ENCODE peak calls at places on chromosomes 11 and 22, in five cellular contexts. One of them, this sample, is unnamed.
A peak's percentile ranks its signal among the peaks of the same experiment; 100 is the strongest.

GRCh38 chr22:37056246-37056645 is 4.7 kb downstream of the KCTD17 start:
- DNase-seq in astrocyte of the cerebellum: no peak
- DNase-seq in neural progenitor cell: no peak
- DNase-seq in body of pancreas: no peak
- DNase-seq in lower lobe of right lung: no peak
- DNase-seq in this sample: no peak

GRCh38 chr11:73263640-73264039 is 8.5 kb upstream of the P2RY6 start:
- DNase-seq in astrocyte of the cerebellum: no peak
- DNase-seq in neural progenitor cell: no peak
- DNase-seq in body of pancreas: no peak
- DNase-seq in lower lobe of right lung: no peak
- DNase-seq in this sample: no peak

GRCh38 chr11:10441652-10442503 is 13.2 kb upstream of the AMPD3 start:
- DNase-seq in astrocyte of the cerebellum: no peak
- DNase-seq in neural progenitor cell: no peak
- DNase-seq in body of pancreas: no peak
- DNase-seq in lower lobe of right lung: no peak
- DNase-seq in this sample: peak; percentile 19

GRCh38 chr11:102709211-102709980 is 3.8 kb upstream of the MMP27 start:
- DNase-seq in astrocyte of the cerebellum: no peak
- DNase-seq in neural progenitor cell: no peak
- DNase-seq in body of pancreas: no peak
- DNase-seq in lower lobe of right lung: no peak
- DNase-seq in this sample: no peak

GRCh38 chr11:1168256-1168655 is 10.5 kb downstream of the MUC5AC start:
- DNase-seq in astrocyte of the cerebellum: no peak
- DNase-seq in neural progenitor cell: no peak
- DNase-seq in body of pancreas: no peak
- DNase-seq in lower lobe of right lung: peak; percentile 23
- DNase-seq in this sample: no peak

GRCh38 chr22:35397095-35397904 is 2.6 kb upstream of the MCM5 start:
- DNase-seq in astrocyte of the cerebellum: peak; percentile 59
- DNase-seq in neural progenitor cell: no peak
- DNase-seq in body of pancreas: peak; percentile 52
- DNase-seq in lower lobe of right lung: no peak
- DNase-seq in this sample: peak; percentile 61

GRCh38 chr22:49634006-49634772 is 193.5 kb downstream of the BRD1 start:
- DNase-seq in astrocyte of the cerebellum: no peak
- DNase-seq in neural progenitor cell: no peak
- DNase-seq in body of pancreas: no peak
- DNase-seq in lower lobe of right lung: peak; percentile 34
- DNase-seq in this sample: no peak

GRCh38 chr11:70312401-70313357 is 42.2 kb downstream of the PPFIA1 start:
- DNase-seq in astrocyte of the cerebellum: no peak
- DNase-seq in neural progenitor cell: no peak
- DNase-seq in body of pancreas: no peak
- DNase-seq in lower lobe of right lung: no peak
- DNase-seq in this sample: no peak

GRCh38 chr11:32136654-32137053 is 45.8 kb downstream of the RCN1 start:
- DNase-seq in astrocyte of the cerebellum: no peak
- DNase-seq in neural progenitor cell: no peak
- DNase-seq in body of pancreas: no peak
- DNase-seq in lower lobe of right lung: no peak
- DNase-seq in this sample: no peak

GRCh38 chr22:42114721-42115120 is 15.9 kb downstream of the CYP2D6 start:
- DNase-seq in astrocyte of the cerebellum: no peak
- DNase-seq in neural progenitor cell: peak; percentile 82
- DNase-seq in body of pancreas: peak; percentile 31
- DNase-seq in lower lobe of right lung: no peak
- DNase-seq in this sample: no peak

GRCh38 chr11:95584180-95584579 is 205.4 kb downstream of the FAM76B start:
- DNase-seq in astrocyte of the cerebellum: no peak
- DNase-seq in neural progenitor cell: no peak
- DNase-seq in body of pancreas: no peak
- DNase-seq in lower lobe of right lung: no peak
- DNase-seq in this sample: peak; percentile 20

GRCh38 chr11:74449369-74449931 is 17.9 kb downstream of the KCNE3 start:
- DNase-seq in astrocyte of the cerebellum: peak; percentile 77
- DNase-seq in neural progenitor cell: peak; percentile 83
- DNase-seq in body of pancreas: peak; percentile 70
- DNase-seq in lower lobe of right lung: no peak
- DNase-seq in this sample: peak; percentile 81

GRCh38 chr22:36149464-36149863 is 11.1 kb downstream of the APOL3 start:
- DNase-seq in astrocyte of the cerebellum: no peak
- DNase-seq in neural progenitor cell: no peak
- DNase-seq in body of pancreas: no peak
- DNase-seq in lower lobe of right lung: no peak
- DNase-seq in this sample: no peak

GRCh38 chr11:70740475-70740825 is 342.1 kb downstream of the CTTN start:
- DNase-seq in astrocyte of the cerebellum: no peak
- DNase-seq in neural progenitor cell: no peak
- DNase-seq in body of pancreas: no peak
- DNase-seq in lower lobe of right lung: no peak
- DNase-seq in this sample: no peak

GRCh38 chr11:75339685-75340409 is 11.6 kb downstream of the ARRB1 start:
- DNase-seq in astrocyte of the cerebellum: no peak
- DNase-seq in neural progenitor cell: peak; percentile 23
- DNase-seq in body of pancreas: no peak
- DNase-seq in lower lobe of right lung: no peak
- DNase-seq in this sample: no peak

GRCh38 chr22:44807232-44807631 is 54.9 kb downstream of the ARHGAP8 start:
- DNase-seq in astrocyte of the cerebellum: no peak
- DNase-seq in neural progenitor cell: no peak
- DNase-seq in body of pancreas: no peak
- DNase-seq in lower lobe of right lung: no peak
- DNase-seq in this sample: no peak

GRCh38 chr11:103633037-103633788 is 403.2 kb upstream of the DDI1 start:
- DNase-seq in astrocyte of the cerebellum: peak; percentile 60
- DNase-seq in neural progenitor cell: no peak
- DNase-seq in body of pancreas: no peak
- DNase-seq in lower lobe of right lung: no peak
- DNase-seq in this sample: peak; percentile 45

GRCh38 chr22:33625959-33626358 is 294.3 kb downstream of the LARGE1 start:
- DNase-seq in astrocyte of the cerebellum: no peak
- DNase-seq in neural progenitor cell: no peak
- DNase-seq in body of pancreas: no peak
- DNase-seq in lower lobe of right lung: no peak
- DNase-seq in this sample: no peak

GRCh38 chr22:29157759-29158535 is 47.7 kb upstream of the EMID1 start:
- DNase-seq in astrocyte of the cerebellum: no peak
- DNase-seq in neural progenitor cell: peak; percentile 14
- DNase-seq in body of pancreas: no peak
- DNase-seq in lower lobe of right lung: no peak
- DNase-seq in this sample: no peak

GRCh38 chr11:96755752-96756151 is 365.9 kb downstream of the JRKL start:
- DNase-seq in astrocyte of the cerebellum: no peak
- DNase-seq in neural progenitor cell: no peak
- DNase-seq in body of pancreas: no peak
- DNase-seq in lower lobe of right lung: no peak
- DNase-seq in this sample: no peak

GRCh38 chr11:69826773-69827172 is 7.6 kb upstream of the FGF3 start:
- DNase-seq in astrocyte of the cerebellum: no peak
- DNase-seq in neural progenitor cell: no peak
- DNase-seq in body of pancreas: no peak
- DNase-seq in lower lobe of right lung: no peak
- DNase-seq in this sample: no peak

GRCh38 chr11:65642014-65642671 is 4.2 kb downstream of the SIPA1 start:
- DNase-seq in astrocyte of the cerebellum: no peak
- DNase-seq in neural progenitor cell: peak; percentile 62
- DNase-seq in body of pancreas: no peak
- DNase-seq in lower lobe of right lung: peak; percentile 55
- DNase-seq in this sample: no peak
- H3K4me3 ChIP-seq in astrocyte of the cerebellum: peak overlapping the region; percentile 19
- H3K4me3 ChIP-seq in neural progenitor cell: peak overlapping the region; percentile 28
- H3K4me3 ChIP-seq in body of pancreas: no peak overlapping the region
- H3K4me3 ChIP-seq in lower lobe of right lung: peak overlapping the region; percentile 95
- H3K4me3 ChIP-seq in this sample: peak overlapping the region; percentile 18

GRCh38 chr11:98798333-98798732 is 222.4 kb upstream of the CNTN5 start:
- DNase-seq in astrocyte of the cerebellum: no peak
- DNase-seq in neural progenitor cell: no peak
- DNase-seq in body of pancreas: no peak
- DNase-seq in lower lobe of right lung: no peak
- DNase-seq in this sample: no peak
- TF ChIP-seq CTCF in astrocyte of the cerebellum: no peak
- TF ChIP-seq CTCF in neural progenitor cell: no peak
- TF ChIP-seq CTCF in body of pancreas: no peak
- TF ChIP-seq CTCF in lower lobe of right lung: no peak
- TF ChIP-seq CTCF in this sample: no peak

DNA sequence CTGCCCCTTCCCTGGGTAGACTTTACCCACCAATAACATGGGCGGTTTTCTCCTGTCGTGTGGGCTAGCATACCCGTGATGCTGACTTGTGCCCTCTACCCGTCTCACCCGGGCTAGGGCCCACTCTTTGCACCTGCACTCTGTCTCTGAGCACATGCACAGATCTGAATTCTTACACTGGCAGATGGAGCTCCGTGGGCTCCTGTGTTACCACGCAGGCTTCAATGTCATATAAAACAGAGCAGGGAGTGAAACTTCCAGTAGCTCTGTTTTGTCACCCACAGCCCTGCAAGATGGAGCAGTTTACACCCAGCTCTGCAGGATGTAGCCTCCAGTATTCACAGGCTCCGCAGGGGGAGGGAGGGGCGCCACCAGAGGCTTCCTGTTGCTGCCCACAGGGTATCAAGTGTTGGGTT is 1.7 kb downstream of the DGKZ start:
- DNase-seq in astrocyte of the cerebellum: no peak
- DNase-seq in neural progenitor cell: no peak
- DNase-seq in body of pancreas: no peak
- DNase-seq in lower lobe of right lung: no peak
- DNase-seq in this sample: no peak
- H3K4me3 ChIP-seq in astrocyte of the cerebellum: no peak overlapping the region
- H3K4me3 ChIP-seq in neural progenitor cell: no peak overlapping the region
- H3K4me3 ChIP-seq in body of pancreas: no peak overlapping the region
- H3K4me3 ChIP-seq in lower lobe of right lung: peak overlapping the region; percentile 75
- H3K4me3 ChIP-seq in this sample: no peak overlapping the region

DNA sequence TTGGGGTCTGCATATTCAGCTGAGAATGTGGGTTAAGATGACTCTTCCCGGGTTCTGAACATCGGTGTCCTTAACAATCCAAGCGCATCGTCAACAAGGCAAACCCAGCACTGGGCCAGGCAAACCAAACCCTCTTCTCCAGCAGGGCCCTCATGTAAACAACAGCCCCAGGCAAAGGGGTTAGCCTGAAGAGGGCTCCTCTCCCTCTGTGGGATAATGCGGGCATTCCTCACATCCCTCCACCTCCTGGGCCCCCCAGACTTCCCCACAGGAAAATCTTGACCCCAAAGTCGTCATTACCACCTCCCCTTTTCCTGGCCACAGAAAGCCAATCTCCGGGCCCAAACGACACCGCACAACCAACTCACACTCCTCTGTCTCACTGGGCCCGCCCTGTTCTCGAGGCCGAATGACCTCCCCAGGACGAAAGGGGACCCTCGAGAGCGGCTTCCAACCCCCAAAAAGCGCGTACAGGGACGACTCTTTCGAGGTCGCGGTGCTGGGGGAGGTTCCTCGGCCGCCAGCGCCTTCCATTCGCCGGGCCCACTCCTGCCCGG is 561 bp downstream of the DDB1 start:
- DNase-seq in astrocyte of the cerebellum: no peak
- DNase-seq in neural progenitor cell: peak; percentile 47
- DNase-seq in body of pancreas: no peak
- DNase-seq in lower lobe of right lung: no peak
- DNase-seq in this sample: peak; percentile 20
- TF ChIP-seq CTCF in astrocyte of the cerebellum: peak; percentile 8
- TF ChIP-seq CTCF in neural progenitor cell: no peak
- TF ChIP-seq CTCF in body of pancreas: no peak
- TF ChIP-seq CTCF in lower lobe of right lung: no peak
- TF ChIP-seq CTCF in this sample: peak; percentile 5

DNA sequence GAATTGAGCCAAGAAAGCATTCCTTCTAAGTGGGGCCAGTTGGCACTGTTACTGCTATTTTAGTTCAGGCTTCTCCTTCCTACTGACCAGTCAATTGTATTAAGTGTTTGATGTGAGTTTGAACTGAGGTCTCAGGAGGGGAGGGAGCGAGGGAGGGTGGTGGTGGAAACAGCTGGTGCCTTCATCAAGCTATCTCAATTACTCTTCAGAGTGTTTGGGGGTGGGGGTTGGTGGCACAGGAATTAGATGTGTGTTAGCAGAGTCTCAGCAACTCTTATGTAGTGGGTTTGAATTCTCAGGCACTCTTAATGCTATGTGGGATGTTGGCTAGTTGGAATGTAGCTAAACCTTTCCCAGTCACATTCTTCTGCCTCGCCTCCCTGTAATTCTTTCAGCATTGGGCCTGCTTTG is 14.5 kb downstream of the CTNND1 start:
- DNase-seq in astrocyte of the cerebellum: peak; percentile 76
- DNase-seq in neural progenitor cell: peak; percentile 69
- DNase-seq in body of pancreas: no peak
- DNase-seq in lower lobe of right lung: peak; percentile 58
- DNase-seq in this sample: peak; percentile 73
- H3K4me3 ChIP-seq in astrocyte of the cerebellum: peak overlapping the region; percentile 6
- H3K4me3 ChIP-seq in neural progenitor cell: peak overlapping the region; percentile 34
- H3K4me3 ChIP-seq in body of pancreas: no peak overlapping the region
- H3K4me3 ChIP-seq in lower lobe of right lung: peak overlapping the region; percentile 15
- H3K4me3 ChIP-seq in this sample: no peak overlapping the region

GRCh38 chr22:30635273-30636225 is at the start of gene SLC35E4:
- DNase-seq in astrocyte of the cerebellum: peak; percentile 37
- DNase-seq in neural progenitor cell: peak; percentile 94
- DNase-seq in body of pancreas: peak; percentile 94
- DNase-seq in lower lobe of right lung: peak; percentile 94
- DNase-seq in this sample: peak; percentile 92
- TF ChIP-seq CTCF in astrocyte of the cerebellum: peak; percentile 37
- TF ChIP-seq CTCF in neural progenitor cell: peak; percentile 42
- TF ChIP-seq CTCF in body of pancreas: no peak
- TF ChIP-seq CTCF in lower lobe of right lung: no peak
- TF ChIP-seq CTCF in this sample: peak; percentile 31

DNA sequence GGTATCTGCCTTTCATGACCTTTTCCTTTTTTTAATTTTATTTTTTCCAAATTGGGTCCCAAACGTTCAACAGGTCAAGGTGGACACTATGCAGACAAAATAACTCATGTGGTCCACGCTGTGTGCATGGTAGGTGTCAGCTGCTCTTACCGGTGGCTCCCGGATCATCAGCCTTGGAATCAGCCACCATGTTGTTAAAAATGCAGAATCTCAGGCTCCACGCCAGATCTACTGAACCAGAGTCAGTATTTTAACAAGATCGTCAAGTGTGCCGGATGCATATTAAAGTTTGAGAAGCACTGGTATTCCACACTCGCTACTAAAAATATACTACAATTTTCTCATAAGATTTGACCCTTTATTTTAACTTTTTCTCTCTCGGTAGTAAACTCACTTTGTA is 568 bp upstream of the LDLRAD3 start:
- DNase-seq in astrocyte of the cerebellum: no peak
- DNase-seq in neural progenitor cell: no peak
- DNase-seq in body of pancreas: no peak
- DNase-seq in lower lobe of right lung: no peak
- DNase-seq in this sample: no peak
- H3K4me3 ChIP-seq in astrocyte of the cerebellum: peak overlapping the region; percentile 60
- H3K4me3 ChIP-seq in neural progenitor cell: peak overlapping the region; percentile 88
- H3K4me3 ChIP-seq in body of pancreas: no peak overlapping the region
- H3K4me3 ChIP-seq in lower lobe of right lung: peak overlapping the region; percentile 60
- H3K4me3 ChIP-seq in this sample: peak overlapping the region; percentile 48

This sample was measured in astrocyte of the spinal cord.